ENCODE peak calls at places on chromosomes 11 and 22, in ten cellular contexts. One of them, this sample, is unnamed.

GRCh38 chr11:17117262-17117661 is 39.8 kb upstream of the RPS13 start:
- DNase-seq in fibroblast of the aortic adventitia: no peak
- DNase-seq in hepatic stellate cell: no peak
- DNase-seq in activated T-helper 9 cell treated with anti-CD3 and anti-CD28 coated beads, Interleukin-2, amount 50 U/mL, for 16 hours: no peak
- DNase-seq in CD4-positive, alpha-beta memory T cell: no peak
- DNase-seq in NCI-H2107: no peak
- DNase-seq in cardiac fibroblast: no peak
- DNase-seq in stimulated activated CD4-positive, alpha-beta T cell treated with anti-CD3 and anti-CD28 coated beads, TNF-alpha, amount 100 ng/mL, for 4 hours: no peak
- DNase-seq in HT1080: no peak
- DNase-seq in iPS DF 6.9: no peak
- DNase-seq in this sample: no peak

GRCh38 chr11:98736813-98737212 is 283.9 kb upstream of the CNTN5 start:
- DNase-seq in fibroblast of the aortic adventitia: no peak
- DNase-seq in hepatic stellate cell: no peak
- DNase-seq in activated T-helper 9 cell treated with anti-CD3 and anti-CD28 coated beads, Interleukin-2, amount 50 U/mL, for 16 hours: no peak
- DNase-seq in CD4-positive, alpha-beta memory T cell: no peak
- DNase-seq in NCI-H2107: no peak
- DNase-seq in cardiac fibroblast: no peak
- DNase-seq in stimulated activated CD4-positive, alpha-beta T cell treated with anti-CD3 and anti-CD28 coated beads, TNF-alpha, amount 100 ng/mL, for 4 hours: no peak
- DNase-seq in HT1080: no peak
- DNase-seq in iPS DF 6.9: no peak
- DNase-seq in this sample: no peak

GRCh38 chr11:74966651-74967050 is 17.6 kb downstream of the SPCS2 start:
- DNase-seq in fibroblast of the aortic adventitia: no peak
- DNase-seq in hepatic stellate cell: no peak
- DNase-seq in activated T-helper 9 cell treated with anti-CD3 and anti-CD28 coated beads, Interleukin-2, amount 50 U/mL, for 16 hours: no peak
- DNase-seq in CD4-positive, alpha-beta memory T cell: no peak
- DNase-seq in NCI-H2107: no peak
- DNase-seq in cardiac fibroblast: no peak
- DNase-seq in stimulated activated CD4-positive, alpha-beta T cell treated with anti-CD3 and anti-CD28 coated beads, TNF-alpha, amount 100 ng/mL, for 4 hours: no peak
- DNase-seq in HT1080: peak; percentile 86
- DNase-seq in iPS DF 6.9: no peak
- DNase-seq in this sample: no peak

GRCh38 chr11:27209562-27210005 is 153.4 kb downstream of the CCDC34 start:
- DNase-seq in fibroblast of the aortic adventitia: peak; percentile 96
- DNase-seq in hepatic stellate cell: peak; percentile 73
- DNase-seq in activated T-helper 9 cell treated with anti-CD3 and anti-CD28 coated beads, Interleukin-2, amount 50 U/mL, for 16 hours: no peak
- DNase-seq in CD4-positive, alpha-beta memory T cell: no peak
- DNase-seq in NCI-H2107: no peak
- DNase-seq in cardiac fibroblast: peak; percentile 88
- DNase-seq in stimulated activated CD4-positive, alpha-beta T cell treated with anti-CD3 and anti-CD28 coated beads, TNF-alpha, amount 100 ng/mL, for 4 hours: no peak
- DNase-seq in HT1080: peak; percentile 99
- DNase-seq in iPS DF 6.9: no peak
- DNase-seq in this sample: peak; percentile 96

GRCh38 chr11:17672469-17672868 is 46.9 kb upstream of the MYOD1 start:
- DNase-seq in fibroblast of the aortic adventitia: no peak
- DNase-seq in hepatic stellate cell: no peak
- DNase-seq in activated T-helper 9 cell treated with anti-CD3 and anti-CD28 coated beads, Interleukin-2, amount 50 U/mL, for 16 hours: no peak
- DNase-seq in CD4-positive, alpha-beta memory T cell: no peak
- DNase-seq in NCI-H2107: no peak
- DNase-seq in cardiac fibroblast: no peak
- DNase-seq in stimulated activated CD4-positive, alpha-beta T cell treated with anti-CD3 and anti-CD28 coated beads, TNF-alpha, amount 100 ng/mL, for 4 hours: no peak
- DNase-seq in HT1080: no peak
- DNase-seq in iPS DF 6.9: no peak
- DNase-seq in this sample: no peak

GRCh38 chr11:16883179-16883578 is 131.0 kb downstream of the PLEKHA7 start:
- DNase-seq in fibroblast of the aortic adventitia: no peak
- DNase-seq in hepatic stellate cell: no peak
- DNase-seq in activated T-helper 9 cell treated with anti-CD3 and anti-CD28 coated beads, Interleukin-2, amount 50 U/mL, for 16 hours: no peak
- DNase-seq in CD4-positive, alpha-beta memory T cell: no peak
- DNase-seq in NCI-H2107: peak; percentile 46
- DNase-seq in cardiac fibroblast: no peak
- DNase-seq in stimulated activated CD4-positive, alpha-beta T cell treated with anti-CD3 and anti-CD28 coated beads, TNF-alpha, amount 100 ng/mL, for 4 hours: no peak
- DNase-seq in HT1080: peak; percentile 68
- DNase-seq in iPS DF 6.9: no peak
- DNase-seq in this sample: no peak

GRCh38 chr11:7555067-7555699 is 41.4 kb downstream of the PPFIBP2 start:
- DNase-seq in fibroblast of the aortic adventitia: no peak
- DNase-seq in hepatic stellate cell: no peak
- DNase-seq in activated T-helper 9 cell treated with anti-CD3 and anti-CD28 coated beads, Interleukin-2, amount 50 U/mL, for 16 hours: no peak
- DNase-seq in CD4-positive, alpha-beta memory T cell: no peak
- DNase-seq in NCI-H2107: no peak
- DNase-seq in cardiac fibroblast: peak; percentile 17
- DNase-seq in stimulated activated CD4-positive, alpha-beta T cell treated with anti-CD3 and anti-CD28 coated beads, TNF-alpha, amount 100 ng/mL, for 4 hours: no peak
- DNase-seq in HT1080: no peak
- DNase-seq in iPS DF 6.9: no peak
- DNase-seq in this sample: no peak

GRCh38 chr11:121482231-121483129 is 29.7 kb upstream of the SORL1-AS1 start:
- DNase-seq in fibroblast of the aortic adventitia: no peak
- DNase-seq in hepatic stellate cell: no peak
- DNase-seq in activated T-helper 9 cell treated with anti-CD3 and anti-CD28 coated beads, Interleukin-2, amount 50 U/mL, for 16 hours: peak; percentile 28
- DNase-seq in CD4-positive, alpha-beta memory T cell: peak; percentile 76
- DNase-seq in NCI-H2107: no peak
- DNase-seq in cardiac fibroblast: peak; percentile 13
- DNase-seq in stimulated activated CD4-positive, alpha-beta T cell treated with anti-CD3 and anti-CD28 coated beads, TNF-alpha, amount 100 ng/mL, for 4 hours: peak; percentile 40
- DNase-seq in HT1080: peak; percentile 87
- DNase-seq in iPS DF 6.9: no peak
- DNase-seq in this sample: no peak

GRCh38 chr22:49855491-49855911 is 1.9 kb downstream of the ZBED4 start:
- DNase-seq in fibroblast of the aortic adventitia: peak; percentile 26
- DNase-seq in hepatic stellate cell: no peak
- DNase-seq in activated T-helper 9 cell treated with anti-CD3 and anti-CD28 coated beads, Interleukin-2, amount 50 U/mL, for 16 hours: no peak
- DNase-seq in CD4-positive, alpha-beta memory T cell: no peak
- DNase-seq in NCI-H2107: no peak
- DNase-seq in cardiac fibroblast: peak; percentile 26
- DNase-seq in stimulated activated CD4-positive, alpha-beta T cell treated with anti-CD3 and anti-CD28 coated beads, TNF-alpha, amount 100 ng/mL, for 4 hours: no peak
- DNase-seq in HT1080: peak; percentile 46
- DNase-seq in iPS DF 6.9: no peak
- DNase-seq in this sample: no peak

GRCh38 chr22:23908561-23909205 is 14.5 kb downstream of the MIF start:
- DNase-seq in fibroblast of the aortic adventitia: no peak
- DNase-seq in hepatic stellate cell: no peak
- DNase-seq in activated T-helper 9 cell treated with anti-CD3 and anti-CD28 coated beads, Interleukin-2, amount 50 U/mL, for 16 hours: no peak
- DNase-seq in CD4-positive, alpha-beta memory T cell: no peak
- DNase-seq in NCI-H2107: no peak
- DNase-seq in cardiac fibroblast: no peak
- DNase-seq in stimulated activated CD4-positive, alpha-beta T cell treated with anti-CD3 and anti-CD28 coated beads, TNF-alpha, amount 100 ng/mL, for 4 hours: no peak
- DNase-seq in HT1080: no peak
- DNase-seq in iPS DF 6.9: no peak
- DNase-seq in this sample: no peak

This sample was measured in Caki2.